ENCODE peak calls at places on chromosomes 4 and X, in nine cellular contexts. C is HepG2; S is K562; O is stimulated activated memory B cell treated with anti-CD40 and anti-IgM and Interleukin-4, amounts not matched to agents 10 μg/mL and 1 μg/mL and 100 μg/mL, for 72 hours; Q is activated CD4-positive, alpha-beta T cell treated with anti-CD3 and anti-CD28 coated beads for 36 hours; V is naive thymus-derived CD8-positive, alpha-beta T cell; F is activated T-cell treated with anti-CD3 and anti-CD28 coated beads, Interleukin-2, amount 50 U/mL, for 4 hours; W is heart right ventricle; I is activated naive CD8-positive, alpha-beta T cell treated with anti-CD3 and anti-CD28 coated beads, Interleukin-2, amount 50 U/mL, for 24 hours. E is an unnamed sample.
A peak's percentile ranks its signal among the peaks of the same experiment; 100 is the strongest.

GRCh38 chrX:7110821-7111276 is 36.7 kb upstream of the STS start:
- ATAC-seq in C (no peak), S (peak; percentile 36), O (peak; percentile 45), Q (peak; percentile 42), V (no peak), F (no peak), W (no peak), I (no peak), E (peak; percentile 40)

GRCh38 chrX:84168574-84168973 is 19.4 kb downstream of the RPS6KA6 start:
- ATAC-seq in C (no peak), S (no peak), O (no peak), Q (no peak), V (no peak), F (no peak), W (no peak), I (no peak), E (no peak)

GRCh38 chr4:113449407-113449974 is 312.0 kb downstream of the CAMK2D start:
- ATAC-seq in C (no peak), S (no peak), O (no peak), Q (no peak), V (no peak), F (no peak), W (no peak), I (no peak), E (no peak)

GRCh38 chr4:148069086-148070010 is 337.5 kb downstream of the ARHGAP10 start:
- ATAC-seq in C (no peak), S (no peak), O (no peak), Q (no peak), V (no peak), F (no peak), W (peak; percentile 3), I (no peak), E (no peak)

GRCh38 chr4:39562792-39563191 is 35.6 kb upstream of the UGDH start:
- ATAC-seq in C (no peak), S (no peak), O (no peak), Q (peak; percentile 42), V (no peak), F (no peak), W (no peak), I (no peak), E (peak; percentile 35)

GRCh38 chr4:159778298-159778697 is 675.4 kb downstream of the RAPGEF2 start:
- ATAC-seq in C (no peak), S (no peak), O (no peak), Q (no peak), V (no peak), F (no peak), W (no peak), I (no peak), E (no peak)

GRCh38 chr4:3655485-3656429 is 110.4 kb upstream of the ADRA2C start:
- ATAC-seq in C (no peak), S (no peak), O (no peak), Q (no peak), V (no peak), F (no peak), W (no peak), I (no peak), E (no peak)

GRCh38 chr4:177403746-177404145 is 38.5 kb downstream of the AGA start:
- ATAC-seq in C (no peak), S (no peak), O (no peak), Q (no peak), V (no peak), F (no peak), W (no peak), I (no peak), E (no peak)

GRCh38 chr4:37973481-37973880 is 13.3 kb downstream of the PTTG2 start:
- ATAC-seq in C (no peak), S (no peak), O (no peak), Q (no peak), V (no peak), F (no peak), W (no peak), I (no peak), E (no peak)

GRCh38 chr4:152935138-152935537 is 985 bp upstream of the FHDC1 start:
- ATAC-seq in C (no peak), S (peak; percentile 38), O (no peak), Q (peak; percentile 45), V (no peak), F (no peak), W (no peak), I (no peak), E (no peak)